ENCODE peak calls at places on chromosomes 2 and 18, in four cellular contexts. E is neuronal stem cell, N is H9, P is trophoblast cell. Y is an unnamed sample.

GRCh38 chr2:108184421-108184820 is 55.3 kb upstream of the SULT1C3 start:
- DNase-seq in E (no peak), N (no peak), P (no peak), Y (peak)

GRCh38 chr2:177078416-177078815 is 134.2 kb upstream of the HNRNPA3 start:
- DNase-seq in N (no peak), E (no peak), P (peak), Y (no peak)

GRCh38 chr2:160270571-160271113 is 70.6 kb upstream of the ITGB6 start:
- DNase-seq in P (peak), N (peak), E (no peak), Y (no peak)

GRCh38 chr2:207869784-207870778 is 100.4 kb upstream of the FZD5 start:
- DNase-seq in E (no peak), P (peak), N (no peak), Y (peak)

GRCh38 chr18:47877892-47878291 is 52.6 kb downstream of the SMAD2 start:
- DNase-seq in P (peak), N (no peak), E (no peak), Y (no peak)

GRCh38 chr2:177667626-177668025 is 275.1 kb downstream of the AGPS start:
- DNase-seq in N (no peak), P (no peak), E (no peak), Y (peak)

GRCh38 chr2:211349031-211349430 is 792.6 kb downstream of the CPS1 start:
- DNase-seq in P (no peak), E (no peak), N (no peak), Y (no peak)

GRCh38 chr2:185875532-185875931 is 136.9 kb downstream of the FSIP2 start:
- DNase-seq in N (no peak), P (no peak), E (no peak), Y (no peak)

GRCh38 chr18:79259218-79259617 is 136.5 kb upstream of the NFATC1 start:
- DNase-seq in N (no peak), E (no peak), P (no peak), Y (no peak)

GRCh38 chr2:11534746-11535484 is 1.1 kb downstream of the GREB1 start:
- DNase-seq in P (no peak), N (no peak), E (no peak), Y (no peak)

GRCh38 chr2:10167316-10167715 is 44.8 kb downstream of the RRM2 start:
- DNase-seq in P (no peak), E (no peak), N (no peak), Y (no peak)

GRCh38 chr2:240626531-240627300 is 1.4 kb downstream of the GPR35 start:
- DNase-seq in E (no peak), P (no peak), N (peak), Y (no peak)

GRCh38 chr2:37156857-37157714 is at the start of gene EIF2AK2:
- DNase-seq in E (peak), N (peak), P (peak), Y (peak)

GRCh38 chr2:9189901-9190300 is 16.7 kb upstream of the ASAP2 start:
- DNase-seq in N (no peak), E (no peak), P (no peak), Y (no peak)

GRCh38 chr2:39266139-39266805 is 22.5 kb upstream of the CDKL4 start:
- DNase-seq in N (no peak), E (no peak), P (no peak), Y (peak)

GRCh38 chr2:16103614-16104344 is 163.4 kb downstream of the MYCN start:
- DNase-seq in P (no peak), N (peak), E (no peak), Y (no peak)

GRCh38 chr2:218858671-218859555 is 692 bp upstream of the WNT6 start:
- DNase-seq in N (peak), P (no peak), E (no peak), Y (no peak)

GRCh38 chr2:136238552-136239346 is 120.8 kb upstream of the CXCR4 start:
- DNase-seq in E (no peak), N (no peak), P (no peak), Y (peak)

GRCh38 chr18:76405761-76406356 is 89.2 kb downstream of the ZNF516 start:
- DNase-seq in P (peak), E (peak), N (peak), Y (peak)

GRCh38 chr18:62280058-62280457 is 45.1 kb upstream of the TNFRSF11A start:
- DNase-seq in E (no peak), P (no peak), N (no peak), Y (no peak)

GRCh38 chr2:68031546-68032160 is 31.2 kb downstream of the C1D start:
- DNase-seq in E (peak), P (peak), N (no peak), Y (peak)

GRCh38 chr18:10927290-10927979 is 221.9 kb downstream of the PIEZO2 start:
- DNase-seq in N (no peak), E (no peak), P (peak), Y (peak)

GRCh38 chr18:76380791-76381405 is 114.1 kb downstream of the ZNF516 start:
- DNase-seq in N (peak), E (peak), P (no peak), Y (peak)

GRCh38 chr2:218711550-218711929 is 905 bp downstream of the TTLL4 start:
- DNase-seq in E (no peak), N (no peak), P (no peak), Y (peak)

GRCh38 chr2:41957431-41957830 is 90.4 kb upstream of the PKDCC start:
- DNase-seq in E (no peak), P (no peak), N (no peak), Y (no peak)

GRCh38 chr2:55965276-55965675 is 41.7 kb upstream of the EFEMP1 start:
- DNase-seq in P (no peak), N (no peak), E (no peak), Y (no peak)

GRCh38 chr2:33135645-33136044 is 188.9 kb downstream of the LTBP1 start:
- DNase-seq in E (no peak), P (no peak), N (no peak), Y (no peak)

GRCh38 chr18:77763530-77763929 is 513.9 kb downstream of the GALR1 start:
- DNase-seq in P (no peak), E (no peak), N (no peak), Y (no peak)
- H2BK12ac ChIP-seq in P (no peak), E (no peak), N (no peak), Y (no peak)

GRCh38 chr2:128350736-128351135 is 32.1 kb upstream of the HS6ST1 start:
- DNase-seq in E (no peak), N (no peak), P (no peak), Y (no peak)

GRCh38 chr2:128357561-128358370 is 39.1 kb upstream of the HS6ST1 start:
- DNase-seq in E (no peak), P (no peak), N (no peak), Y (no peak)

GRCh38 chr2:128354731-128355470 is 36.2 kb upstream of the HS6ST1 start:
- DNase-seq in P (no peak), E (no peak), N (no peak), Y (no peak)

GRCh38 chr2:128356127-128356526 is 37.5 kb upstream of the HS6ST1 start:
- DNase-seq in N (no peak), P (no peak), E (no peak), Y (no peak)

DNA sequence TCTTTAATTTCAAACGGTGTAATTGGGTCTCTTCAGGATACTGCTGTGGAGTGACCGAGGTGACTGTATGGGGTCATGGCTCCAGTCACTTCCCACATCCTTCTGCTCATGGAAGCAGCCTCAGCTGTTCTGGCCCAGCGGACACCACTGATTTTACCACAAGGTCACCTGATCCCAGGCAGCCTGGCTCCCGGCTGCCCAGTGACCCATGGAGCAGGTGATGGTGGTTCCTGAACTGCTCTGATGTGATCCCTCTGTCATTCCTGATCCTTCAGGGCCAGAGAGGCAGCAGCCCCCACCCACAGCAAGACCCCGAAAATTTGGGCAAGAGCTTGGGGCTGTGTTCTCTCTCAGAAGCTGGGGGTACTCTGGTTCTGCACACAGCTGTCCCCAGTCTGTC is 35.5 kb upstream of the HS6ST1 start:
- DNase-seq in P (no peak), E (no peak), N (no peak), Y (no peak)
- H2BK12ac ChIP-seq in P (no peak), E (no peak), N (no peak), Y (no peak)

GRCh38 chr2:232890896-232891601 is 21.0 kb downstream of the SNORC start:
- DNase-seq in E (no peak), N (peak), P (peak), Y (no peak)

GRCh38 chr2:232888839-232889529 is 18.9 kb downstream of the SNORC start:
- DNase-seq in N (no peak), P (no peak), E (no peak), Y (no peak)

GRCh38 chr2:232889876-232890401 is 19.9 kb downstream of the SNORC start:
- DNase-seq in P (no peak), E (no peak), N (no peak), Y (no peak)

GRCh38 chr2:232891621-232892071 is 21.6 kb downstream of the SNORC start:
- DNase-seq in N (no peak), E (no peak), P (no peak), Y (no peak)

GRCh38 chr2:232890536-232890895 is 20.5 kb downstream of the SNORC start:
- DNase-seq in N (no peak), P (no peak), E (no peak), Y (no peak)
- H2BK12ac ChIP-seq in N (no peak), P (no peak), E (no peak), Y (no peak)

GRCh38 chr18:24790347-24790746 is 329.9 kb downstream of the HRH4 start:
- DNase-seq in N (no peak), P (no peak), E (no peak), Y (no peak)

GRCh38 chr18:24791736-24792135 is 331.3 kb downstream of the HRH4 start:
- DNase-seq in E (no peak), N (no peak), P (no peak), Y (no peak)

GRCh38 chr18:24795129-24795528 is 334.7 kb downstream of the HRH4 start:
- DNase-seq in P (no peak), E (no peak), N (no peak), Y (no peak)

GRCh38 chr18:24793742-24794141 is 333.3 kb downstream of the HRH4 start:
- DNase-seq in N (no peak), P (no peak), E (no peak), Y (no peak)

DNA sequence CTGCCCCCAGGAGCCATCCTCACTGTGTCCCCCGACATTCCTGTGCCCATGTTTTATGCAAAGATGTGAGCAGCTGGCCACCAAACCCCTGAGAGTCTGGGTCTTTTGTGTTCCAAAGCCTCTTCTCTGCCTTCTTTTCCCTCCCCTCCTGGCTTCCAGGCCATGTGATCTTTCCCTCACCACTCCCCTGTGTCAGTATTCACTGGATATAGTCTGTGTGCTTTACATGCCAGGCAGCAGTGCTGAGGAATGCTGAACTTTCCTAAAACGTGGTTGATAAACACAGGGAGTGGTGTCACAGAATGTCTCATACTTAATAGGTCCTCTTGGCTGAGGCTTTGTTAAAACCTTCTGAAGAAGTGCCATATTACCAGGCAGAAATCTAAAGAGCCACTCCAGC is 331.7 kb downstream of the HRH4 start:
- DNase-seq in P (no peak), E (no peak), N (no peak), Y (no peak)
- H2BK12ac ChIP-seq in P (no peak), E (no peak), N (no peak), Y (no peak)

DNA sequence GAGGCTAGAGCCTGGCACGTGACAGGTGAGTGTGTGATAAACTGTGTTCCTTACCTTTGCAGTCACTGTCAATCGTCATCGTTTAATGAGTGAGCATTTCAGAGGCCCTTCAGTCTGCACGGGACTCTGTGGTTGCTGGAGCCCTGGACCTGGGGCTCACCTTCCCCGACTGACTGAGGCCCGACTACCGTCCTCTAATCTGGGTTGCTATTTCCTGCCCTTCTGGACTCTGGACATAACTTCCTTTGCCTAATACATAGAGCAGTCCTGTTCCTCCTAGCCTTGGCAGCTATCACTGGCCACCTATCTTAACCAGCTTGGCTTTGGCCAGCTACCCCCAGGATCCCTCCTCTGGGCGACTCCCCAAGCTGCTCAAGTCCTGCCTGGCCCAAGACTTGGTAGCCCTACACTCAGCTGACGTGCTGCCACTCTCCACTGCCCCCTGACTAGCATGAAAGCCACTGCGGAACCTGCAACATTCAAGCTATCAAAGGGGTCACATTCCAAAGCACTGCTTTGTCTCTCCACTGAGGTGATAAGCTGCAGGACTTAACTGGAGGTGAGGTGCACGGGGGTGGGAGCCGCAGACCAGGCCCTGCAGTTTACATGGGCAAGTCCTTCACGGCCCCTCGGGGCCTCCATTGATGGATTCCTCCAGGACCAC is 11.1 kb upstream of the RAB17 start:
- DNase-seq in N (peak), P (no peak), E (no peak), Y (no peak)
- H2BK12ac ChIP-seq in N (no peak), P (no peak), E (no peak), Y (peak)

DNA sequence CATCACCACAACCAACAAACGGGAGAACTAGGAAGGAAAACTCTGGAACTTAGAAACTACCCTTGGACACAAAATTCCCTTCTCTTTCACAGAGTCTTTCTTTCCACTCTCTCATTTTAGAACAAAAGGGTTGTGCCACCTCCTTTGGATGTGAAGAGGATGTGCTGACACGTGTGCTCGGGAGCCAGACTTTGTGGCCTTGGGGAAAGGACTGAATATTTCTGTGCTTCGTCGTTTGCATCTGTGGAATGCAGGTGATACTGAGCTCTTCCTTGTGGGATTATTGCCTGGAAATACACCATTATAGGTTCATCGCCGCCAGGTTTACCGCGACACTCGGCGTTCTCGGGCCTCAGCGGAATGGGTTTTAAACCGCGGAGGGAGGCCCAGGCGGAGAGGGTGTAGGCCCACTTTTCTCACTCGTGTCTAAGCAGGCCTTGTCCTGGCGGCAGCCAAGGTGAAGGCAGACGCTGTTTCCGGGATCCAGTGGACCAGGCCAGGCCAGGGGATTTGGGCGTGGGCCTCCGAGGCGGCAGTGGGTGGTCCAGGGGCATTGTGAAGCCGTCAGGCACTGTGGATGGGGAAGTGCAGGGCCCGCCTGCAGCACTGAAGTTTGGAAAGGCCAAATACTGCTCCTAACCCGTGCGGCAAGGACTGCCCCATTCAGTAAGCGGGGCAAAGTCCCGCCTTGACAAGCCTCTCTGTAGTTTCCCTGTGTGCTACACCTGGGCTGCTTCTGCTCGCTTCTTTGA is 7.1 kb upstream of the DLX2 start:
- DNase-seq in E (peak), P (no peak), N (no peak), Y (no peak)
- H2BK12ac ChIP-seq in E (no peak), P (no peak), N (no peak), Y (no peak)

Y was measured in mesenchymal stem cell.